ENCODE peak calls at places on chromosomes 12 and 14, in four cellular contexts. X is neural crest cell; Y is stimulated activated naive CD8-positive, alpha-beta T cell treated with anti-CD3 and anti-CD28 coated beads, Interleukin-15, amount 100 ng/mL, for 72 hours; G is lower lobe of right lung. Q is an unnamed sample.

GRCh38 chr12:119412811-119413794 is 78.6 kb downstream of the CCDC60 start:
- DNase-seq in Y (peak; percentile 39), X (peak; percentile 83), G (no peak), Q (peak; percentile 21)

GRCh38 chr14:58817846-58818245 is 180.1 kb downstream of the DACT1 start:
- DNase-seq in X (no peak), Y (no peak), G (no peak), Q (no peak)

GRCh38 chr14:91901449-91902250 is 34.3 kb upstream of the TC2N start:
- DNase-seq in G (no peak), Y (no peak), X (no peak), Q (no peak)

GRCh38 chr14:94977016-94977415 is 180.3 kb downstream of the DICER1 start:
- DNase-seq in Y (no peak), G (no peak), X (no peak), Q (no peak)

GRCh38 chr12:47219243-47219642 is 139.5 kb upstream of the AMIGO2 start:
- DNase-seq in G (no peak), Y (no peak), X (no peak), Q (no peak)

GRCh38 chr12:12167847-12168246 is 97.1 kb downstream of the BCL2L14 start:
- DNase-seq in Y (no peak), X (no peak), G (no peak), Q (peak; percentile 40)

GRCh38 chr12:6387541-6387940 is 3.6 kb downstream of the LTBR start:
- DNase-seq in Y (no peak), G (no peak), X (no peak), Q (no peak)

GRCh38 chr14:49044981-49045380 is 541.2 kb downstream of the RPS29 start:
- DNase-seq in Y (no peak), X (no peak), G (no peak), Q (no peak)

GRCh38 chr14:71339650-71340415 is 432.6 kb downstream of the PCNX1 start:
- DNase-seq in Y (no peak), G (no peak), X (no peak), Q (no peak)

GRCh38 chr14:105019861-105020814 is 745 bp downstream of the CDCA4 start:
- DNase-seq in X (peak; percentile 38), Y (peak; percentile 74), G (peak; percentile 61), Q (no peak)

GRCh38 chr12:39892146-39892545 is 213.7 kb downstream of the SLC2A13 start:
- DNase-seq in X (no peak), Y (no peak), G (no peak), Q (no peak)

GRCh38 chr12:45051490-45052105 is 699 bp upstream of the DBX2 start:
- DNase-seq in X (no peak), G (peak; percentile 25), Y (no peak), Q (no peak)

GRCh38 chr14:99258884-99259283 is 13.1 kb downstream of the BCL11B start:
- DNase-seq in X (no peak), Y (no peak), G (no peak), Q (no peak)

GRCh38 chr14:74271365-74271764 is 31.4 kb downstream of the ABCD4 start:
- DNase-seq in X (no peak), G (no peak), Y (no peak), Q (no peak)

Q was measured in NCI-H1930.